ENCODE peak calls at places on chromosomes 6 and 20, in eight cellular contexts. G is foreskin fibroblast, O is sigmoid colon, W is endodermal cell, D is right atrium auricular region, C is NB4, S is HCT116, R is cardiac fibroblast. A is an unnamed sample.

GRCh38 chr20:6265204-6265904 is 142.5 kb upstream of the FERMT1 start:
- DNase-seq in O (no peak), G (peak), D (no peak), R (peak), W (no peak), S (peak), C (peak), A (peak)

GRCh38 chr6:16966821-16967817 is 134.7 kb upstream of the STMND1 start:
- DNase-seq in D (no peak), O (no peak), C (no peak), G (peak), W (no peak), S (no peak), R (no peak), A (no peak)

GRCh38 chr6:7543761-7544424 is 2.4 kb downstream of the DSP start:
- DNase-seq in G (no peak), W (peak), D (no peak), S (no peak), C (peak), O (no peak), R (no peak), A (no peak)

GRCh38 chr6:142240203-142240602 is 61.6 kb upstream of the ADGRG6 start:
- DNase-seq in O (no peak), C (no peak), R (no peak), D (no peak), W (no peak), G (no peak), S (no peak), A (no peak)

GRCh38 chr6:1871936-1872335 is 262.2 kb downstream of the FOXC1 start:
- DNase-seq in R (no peak), S (no peak), D (no peak), C (no peak), W (peak), G (peak), O (no peak), A (no peak)

GRCh38 chr20:3654326-3655031 is 8.7 kb downstream of the GFRA4 start:
- DNase-seq in S (no peak), R (no peak), C (no peak), G (no peak), D (no peak), O (no peak), W (no peak), A (no peak)

GRCh38 chr6:15234068-15234758 is 11.7 kb upstream of the JARID2 start:
- DNase-seq in R (no peak), S (no peak), O (no peak), W (no peak), G (no peak), D (no peak), C (no peak), A (no peak)

GRCh38 chr6:42380208-42380979 is 71.3 kb downstream of the TRERF1 start:
- DNase-seq in R (no peak), C (no peak), O (peak), S (no peak), D (no peak), G (no peak), W (no peak), A (no peak)

GRCh38 chr6:111992851-111993250 is 61.1 kb upstream of the CCN6 start:
- DNase-seq in C (peak), D (no peak), R (peak), O (no peak), S (no peak), W (peak), G (peak), A (peak)

GRCh38 chr6:148523051-148523450 is 180.4 kb downstream of the SASH1 start:
- DNase-seq in G (peak), W (no peak), C (no peak), S (no peak), R (peak), D (no peak), O (no peak), A (no peak)

GRCh38 chr6:161169690-161170089 is 104.2 kb downstream of the AGPAT4 start:
- DNase-seq in D (no peak), S (no peak), W (peak), O (peak), C (no peak), R (peak), G (peak), A (no peak)

GRCh38 chr6:37711331-37711924 is 13.7 kb upstream of the MDGA1 start:
- DNase-seq in O (no peak), D (no peak), W (no peak), S (no peak), R (no peak), C (no peak), G (no peak), A (no peak)

GRCh38 chr20:44805335-44805734 is 5.0 kb downstream of the RIMS4 start:
- DNase-seq in R (no peak), O (no peak), D (no peak), S (no peak), C (peak), G (no peak), W (peak), A (no peak)

GRCh38 chr6:16355699-16356481 is 117.5 kb downstream of the GMPR start:
- DNase-seq in R (peak), G (peak), O (no peak), D (no peak), S (no peak), C (no peak), W (peak), A (no peak)

GRCh38 chr6:9233686-9234085 is 798.3 kb upstream of the SLC35B3 start:
- DNase-seq in S (no peak), O (no peak), W (no peak), G (peak), R (no peak), C (no peak), D (no peak), A (no peak)

GRCh38 chr6:134168580-134169223 is 116.3 kb upstream of the SLC2A12 start:
- DNase-seq in R (peak), W (no peak), S (no peak), C (no peak), G (peak), O (no peak), D (no peak), A (no peak)

GRCh38 chr6:113854531-113855499 is 2.3 kb upstream of the MARCKS start:
- DNase-seq in D (peak), W (peak), R (peak), C (peak), S (no peak), O (peak), G (peak), A (peak)

GRCh38 chr6:80457044-80457933 is 350.8 kb downstream of the BCKDHB start:
- DNase-seq in D (peak), S (peak), O (peak), C (peak), W (no peak), R (peak), G (peak), A (no peak)

GRCh38 chr6:132011582-132011981 is 60.4 kb upstream of the CCN2 start:
- DNase-seq in D (no peak), C (no peak), R (peak), W (no peak), O (no peak), S (no peak), G (peak), A (no peak)

GRCh38 chr6:41591859-41592502 is 45.8 kb downstream of the FOXP4 start:
- DNase-seq in S (peak), G (peak), O (peak), W (peak), R (peak), D (peak), C (peak), A (peak)

GRCh38 chr6:3946779-3947178 is 97.6 kb downstream of the FAM50B start:
- DNase-seq in W (peak), D (no peak), O (no peak), G (no peak), C (no peak), R (peak), S (no peak), A (no peak)

GRCh38 chr6:139977887-139978332 is 603.5 kb upstream of the CITED2 start:
- DNase-seq in C (no peak), D (no peak), S (no peak), R (peak), W (peak), G (peak), O (no peak), A (no peak)

GRCh38 chr20:56001890-56002289 is 3.4 kb downstream of the CBLN4 start:
- DNase-seq in C (no peak), D (no peak), R (no peak), G (no peak), W (no peak), S (no peak), O (no peak), A (no peak)

GRCh38 chr20:57217802-57218201 is 48.6 kb downstream of the BMP7 start:
- DNase-seq in G (no peak), W (no peak), C (no peak), D (no peak), S (no peak), O (no peak), R (no peak), A (no peak)

GRCh38 chr20:32164984-32165735 is 42.4 kb downstream of the PLAGL2 start:
- DNase-seq in G (no peak), S (no peak), C (no peak), R (peak), W (peak), D (no peak), O (peak), A (no peak)

DNA sequence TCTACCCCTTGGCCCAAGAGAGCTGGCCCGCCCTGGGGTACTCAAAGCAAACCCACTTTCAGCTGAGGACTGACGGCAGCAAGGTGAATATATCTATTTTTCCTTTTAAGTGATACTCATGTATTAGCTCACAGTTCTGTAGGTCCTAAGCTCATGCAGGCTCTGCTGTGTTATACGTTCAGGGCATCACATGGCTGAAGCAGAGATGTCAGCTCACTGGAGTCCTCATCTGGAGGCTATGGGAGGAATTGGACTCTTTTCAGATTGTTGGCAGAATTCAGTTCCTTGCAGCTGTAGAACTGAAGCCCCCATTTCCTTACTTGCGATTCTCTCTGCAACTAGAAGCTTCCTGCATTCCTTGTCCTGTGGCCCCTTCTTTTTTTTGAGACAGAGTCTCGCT is 10.7 kb upstream of the SLC9A8 start:
- DNase-seq in O (no peak), D (no peak), C (no peak), R (no peak), W (no peak), G (no peak), S (no peak), A (peak)
- TF ChIP-seq CTCF in O (no peak), D (no peak), C (no peak), R (no peak), W (no peak), G (no peak), S (no peak), A (no peak)

GRCh38 chr6:30171677-30172471 is 8.5 kb downstream of the TRIM15 start:
- DNase-seq in C (peak), W (peak), O (no peak), G (peak), S (no peak), D (no peak), R (no peak), A (no peak)
- H3K4me3 ChIP-seq in C (no peak), W (no peak), O (no peak), G (no peak), S (no peak), D (no peak), R (no peak), A (no peak)

DNA sequence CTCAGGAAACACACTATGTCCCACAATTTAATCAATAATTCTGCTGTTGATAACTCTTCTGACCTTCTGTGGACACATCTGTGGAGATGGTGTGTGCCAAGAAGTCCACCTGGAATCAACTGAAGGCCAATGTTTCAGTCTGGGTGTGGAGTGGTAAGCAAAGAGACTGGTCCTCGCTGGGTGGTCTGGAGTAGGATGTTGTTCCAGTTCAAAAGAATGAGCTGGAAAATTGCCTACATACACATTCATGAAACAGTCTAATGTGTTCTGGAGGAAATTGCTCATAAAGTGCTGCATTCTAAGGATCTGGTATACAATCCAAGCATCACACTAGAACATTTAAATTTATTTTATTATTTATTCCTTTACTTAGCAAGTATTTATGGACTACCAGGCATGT is 33.9 kb upstream of the TBX18 start:
- DNase-seq in S (no peak), W (no peak), C (no peak), D (no peak), R (peak), O (no peak), G (peak), A (no peak)
- TF ChIP-seq CTCF in S (no peak), W (no peak), C (no peak), D (no peak), R (no peak), O (no peak), G (no peak), A (no peak)

GRCh38 chr6:90494067-90494773 is 92.7 kb downstream of the MAP3K7 start:
- DNase-seq in O (no peak), D (no peak), R (no peak), S (no peak), G (no peak), C (no peak), W (peak), A (no peak)
- H3K4me3 ChIP-seq in O (no peak), D (no peak), R (no peak), S (no peak), G (no peak), C (no peak), W (no peak), A (no peak)

GRCh38 chr6:169099411-169100202 is 154.0 kb downstream of the THBS2 start:
- DNase-seq in D (no peak), O (no peak), G (peak), W (peak), R (peak), S (peak), C (peak), A (no peak)
- TF ChIP-seq CTCF in D (no peak), O (no peak), G (peak), W (peak), R (peak), S (peak), C (no peak), A (no peak)

GRCh38 chr20:64041781-64042771 is 6.1 kb downstream of the C20orf204 start:
- DNase-seq in O (no peak), C (peak), W (no peak), D (no peak), R (no peak), S (no peak), G (peak), A (peak)
- H3K4me3 ChIP-seq in O (no peak), C (peak), W (peak), D (peak), R (peak), S (no peak), G (peak), A (peak)

GRCh38 chr20:24444531-24445190 is 24.8 kb upstream of the SYNDIG1 start:
- DNase-seq in C (no peak), O (no peak), G (no peak), W (peak), R (no peak), D (peak), S (no peak), A (no peak)
- TF ChIP-seq CTCF in C (no peak), O (no peak), G (no peak), W (no peak), R (no peak), D (no peak), S (no peak), A (no peak)

GRCh38 chr6:137766596-137767370 is 100.3 kb upstream of the TNFAIP3 start:
- DNase-seq in D (no peak), O (no peak), C (no peak), R (no peak), W (no peak), S (no peak), G (no peak), A (no peak)
- H3K4me3 ChIP-seq in D (no peak), O (no peak), C (no peak), R (no peak), W (peak), S (no peak), G (no peak), A (no peak)

DNA sequence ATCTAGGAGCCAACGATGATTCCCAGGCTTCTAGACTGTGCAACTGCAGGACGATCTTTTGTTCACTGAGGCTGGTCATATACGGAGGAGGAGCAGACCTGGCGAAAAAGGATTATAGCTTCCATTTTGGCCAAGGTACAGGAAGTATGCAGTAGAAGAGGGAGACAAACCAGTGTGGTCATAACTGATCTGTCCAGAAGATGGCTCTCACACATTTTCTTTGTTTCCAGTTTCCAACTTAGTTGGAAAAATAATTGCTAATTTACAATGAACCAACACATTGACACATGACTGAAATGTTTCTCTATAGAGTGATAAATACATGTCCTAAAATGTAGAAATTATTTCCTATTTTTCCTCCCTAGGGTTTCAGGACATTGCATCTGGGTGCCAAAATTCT is 364.1 kb upstream of the BTBD3 start:
- DNase-seq in D (no peak), S (no peak), C (peak), G (peak), O (no peak), W (no peak), R (peak), A (no peak)
- TF ChIP-seq CTCF in D (peak), S (peak), C (peak), G (peak), O (no peak), W (peak), R (peak), A (no peak)